ENCODE peak calls at places on chromosomes 12 and 14, in four cellular contexts. Z is A549, E is PC-3, G is heart right ventricle. L is an unnamed sample.

GRCh38 chr12:120588948-120589930 is 8.0 kb upstream of the POP5 start:
- DNase-seq in Z (no peak), E (no peak), G (peak; percentile 68), L (no peak)

GRCh38 chr14:49612251-49612650 is 8.2 kb downstream of the RPL36AL start:
- DNase-seq in Z (no peak), E (no peak), G (no peak), L (no peak)

GRCh38 chr14:74463697-74464096 is 29.4 kb downstream of the NPC2 start:
- DNase-seq in G (no peak), E (no peak), Z (no peak), L (no peak)

GRCh38 chr14:58048219-58048618 is 103.8 kb downstream of the ARMH4 start:
- DNase-seq in G (no peak), Z (no peak), E (no peak), L (no peak)

GRCh38 chr14:91372680-91373495 is 44.7 kb downstream of the CCDC88C start:
- DNase-seq in G (no peak), E (no peak), Z (no peak), L (no peak)

GRCh38 chr12:98745578-98746391 is 100.7 kb downstream of the APAF1 start:
- DNase-seq in G (no peak), Z (no peak), E (no peak), L (no peak)

GRCh38 chr14:67566908-67567307 is 33.2 kb downstream of the PIGH start:
- DNase-seq in E (no peak), G (no peak), Z (no peak), L (no peak)

GRCh38 chr12:11758087-11758837 is 108.8 kb downstream of the ETV6 start:
- DNase-seq in E (no peak), G (peak; percentile 59), Z (no peak), L (no peak)

GRCh38 chr14:77353469-77354141 is 23.3 kb downstream of the TMED8 start:
- DNase-seq in Z (no peak), G (no peak), E (no peak), L (no peak)

GRCh38 chr14:64855732-64856527 is 23.8 kb downstream of the SPTB start:
- DNase-seq in G (no peak), E (no peak), Z (no peak), L (no peak)

GRCh38 chr14:23123419-23123818 is 4.4 kb upstream of the CEBPE start:
- DNase-seq in E (peak; percentile 24), G (peak; percentile 58), Z (no peak), L (no peak)

GRCh38 chr12:70823182-70823976 is 97.2 kb downstream of the PTPRR start:
- DNase-seq in G (no peak), Z (no peak), E (peak; percentile 34), L (no peak)

GRCh38 chr12:118061876-118062791 is 1.2 kb upstream of the WSB2 start:
- DNase-seq in Z (peak; percentile 74), G (peak; percentile 48), E (peak; percentile 73), L (no peak)

GRCh38 chr12:4825139-4825858 is 84.4 kb upstream of the KCNA1 start:
- DNase-seq in E (no peak), G (no peak), Z (no peak), L (no peak)

GRCh38 chr12:88579572-88579940 is 715 bp downstream of the KITLG start:
- DNase-seq in Z (peak; percentile 29), G (peak; percentile 31), E (peak; percentile 49), L (no peak)

GRCh38 chr14:22634233-22634632 is 9.9 kb downstream of the OR6J1 start:
- DNase-seq in E (no peak), G (no peak), Z (no peak), L (no peak)

GRCh38 chr12:56682323-56682722 is 5.8 kb downstream of the PTGES3 start:
- DNase-seq in E (no peak), G (no peak), Z (no peak), L (no peak)

GRCh38 chr14:75223664-75224154 is 47.3 kb upstream of the TMED10 start:
- DNase-seq in E (no peak), G (peak; percentile 64), Z (no peak), L (no peak)

GRCh38 chr12:66502911-66503310 is 176.0 kb downstream of the GRIP1 start:
- DNase-seq in Z (no peak), G (no peak), E (no peak), L (no peak)

GRCh38 chr12:66500841-66501240 is 178.0 kb downstream of the GRIP1 start:
- DNase-seq in Z (no peak), G (no peak), E (no peak), L (no peak)

GRCh38 chr12:66497000-66497897 is 181.6 kb downstream of the GRIP1 start:
- DNase-seq in E (no peak), Z (no peak), G (no peak), L (no peak)

GRCh38 chr12:66496595-66496994 is 182.3 kb downstream of the GRIP1 start:
- DNase-seq in E (no peak), Z (no peak), G (no peak), L (no peak)

DNA sequence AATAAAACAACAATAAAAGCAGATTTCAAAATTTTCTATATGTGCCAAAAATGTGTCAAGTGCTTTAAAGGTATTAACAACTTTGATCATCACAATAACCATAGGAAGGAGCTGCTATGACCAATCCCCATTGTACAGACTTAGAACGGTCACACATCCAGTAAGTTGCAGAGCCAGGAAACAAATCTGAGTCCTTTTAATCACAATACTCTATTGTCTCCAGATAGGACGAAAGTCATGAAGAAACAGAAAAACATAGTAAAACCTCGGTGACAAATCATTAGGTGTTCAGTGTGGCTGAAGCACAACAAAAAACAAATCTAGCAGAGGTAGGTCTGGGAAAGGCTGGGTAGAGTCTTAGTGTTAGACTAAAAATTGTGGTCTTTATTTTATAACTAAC is 178.8 kb downstream of the GRIP1 start:
- DNase-seq in G (no peak), E (peak; percentile 61), Z (no peak), L (no peak)
- H3K4me1 ChIP-seq in G (no peaks in the 10 kb centered on the region), E (peaks cover 7% of the 10 kb centered on the region), Z (no peaks in the 10 kb centered on the region), L (no peaks in the 10 kb centered on the region)

DNA sequence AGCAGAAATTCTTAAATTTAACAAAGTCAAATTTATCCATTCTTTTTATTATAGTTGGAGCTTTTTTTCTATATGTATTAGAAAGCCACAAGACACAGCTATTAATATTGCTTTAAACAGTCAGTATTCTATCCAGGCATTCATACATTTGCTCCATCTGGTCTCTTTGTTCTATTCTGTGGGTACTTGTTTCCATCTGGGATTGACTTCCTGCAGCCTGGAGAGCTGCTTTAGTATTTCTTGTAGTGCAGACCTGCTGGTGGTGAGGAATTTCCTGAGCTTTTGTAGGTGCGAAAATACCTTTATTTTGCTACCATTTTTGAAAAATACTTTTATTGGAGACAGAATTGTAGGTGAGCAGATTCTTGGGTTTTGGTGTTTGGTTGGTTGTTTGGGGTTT is 29.0 kb downstream of the CCDC60 start:
- DNase-seq in G (no peak), Z (no peak), E (no peak), L (no peak)
- H3K4me3 ChIP-seq in G (no peak overlapping the region), Z (no peak overlapping the region), E (no peak overlapping the region), L (no peak overlapping the region)

GRCh38 chr12:41008472-41008871 is 179.6 kb upstream of the PDZRN4 start:
- DNase-seq in G (no peak), Z (peak; percentile 11), E (no peak), L (no peak)
- H3K9me3 ChIP-seq in G (peaks cover 77% of the 10 kb centered on the region), Z (peaks cover 82% of the 10 kb centered on the region), E (peaks cover 30% of the 10 kb centered on the region), L (peaks cover 6% of the 10 kb centered on the region)

GRCh38 chr14:36659010-36659821 is 2.4 kb upstream of the PAX9 start:
- DNase-seq in E (peak; percentile 18), G (no peak), Z (no peak), L (no peak)
- H3K4me1 ChIP-seq in E (peaks cover 13% of the 10 kb centered on the region), G (peaks cover 67% of the 10 kb centered on the region), Z (peaks cover 10% of the 10 kb centered on the region), L (peaks cover 18% of the 10 kb centered on the region)

GRCh38 chr12:107012736-107013425 is 25.9 kb upstream of the MTERF2 start:
- DNase-seq in G (no peak), E (no peak), Z (no peak), L (no peak)
- H3K4me3 ChIP-seq in G (no peak overlapping the region), E (no peak overlapping the region), Z (no peak overlapping the region), L (no peak overlapping the region)

GRCh38 chr12:75854681-75855309 is 176.8 kb downstream of the PHLDA1 start:
- DNase-seq in Z (no peak), E (no peak), G (no peak), L (no peak)
- H3K9me3 ChIP-seq in Z (no peaks in the 10 kb centered on the region), E (no peaks in the 10 kb centered on the region), G (no peaks in the 10 kb centered on the region), L (no peaks in the 10 kb centered on the region)

GRCh38 chr12:66899567-66899966 is 220.7 kb upstream of the GRIP1 start:
- DNase-seq in E (no peak), Z (no peak), G (no peak), L (no peak)
- H3K4me1 ChIP-seq in E (no peaks in the 10 kb centered on the region), Z (no peaks in the 10 kb centered on the region), G (no peaks in the 10 kb centered on the region), L (no peaks in the 10 kb centered on the region)

DNA sequence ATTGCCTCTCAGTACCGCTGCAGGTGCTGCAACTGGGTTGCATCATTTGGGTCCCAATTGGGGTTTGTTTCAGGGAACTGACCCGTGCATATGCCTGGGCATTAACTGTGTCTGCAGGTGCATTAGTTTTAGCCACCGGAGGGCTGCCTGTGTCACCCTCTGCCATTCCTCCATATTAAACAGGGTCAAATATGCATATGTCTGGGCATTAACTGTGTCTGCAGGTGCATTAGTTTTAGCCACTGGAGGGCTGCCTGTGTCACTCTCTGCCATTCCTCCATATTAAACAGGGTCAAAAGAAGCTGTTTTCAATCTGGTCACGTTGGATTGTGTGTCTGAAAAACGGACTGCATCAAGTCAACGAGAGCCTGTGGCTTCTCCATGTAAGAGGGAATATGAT is 1317.0 kb downstream of the TMEM121 start:
- DNase-seq in E (no peak), Z (no peak), G (no peak), L (no peak)
- H3K4me3 ChIP-seq in E (peak overlapping the region; percentile 83), Z (peak overlapping the region; percentile 64), G (peak overlapping the region; percentile 39), L (no peak overlapping the region)

L was measured in keratinocyte.